ENCODE peak calls at places on chromosomes 16 and 17, in seven cellular contexts. N is keratinocyte, J is IMR-90, Y is GM23248, H is NT2/D1, D is astrocyte, I is fibroblast of lung. Z is an unnamed sample.

GRCh38 chr16:19559242-19559910 is 3.9 kb downstream of the VPS35L start:
- DNase-seq in H (no peak), D (peak; percentile 39), I (peak; percentile 81), J (peak; percentile 69), N (peak; percentile 45), Y (peak; percentile 79), Z (peak; percentile 34)

GRCh38 chr16:66434619-66435430 is 7.7 kb downstream of the BEAN1 start:
- DNase-seq in H (peak; percentile 56), N (no peak), I (no peak), D (no peak), Y (no peak), J (no peak), Z (no peak)

GRCh38 chr17:34816806-34817205 is 144.5 kb downstream of the CCT6B start:
- DNase-seq in J (no peak), H (peak; percentile 40), N (no peak), Y (no peak), D (no peak), I (no peak), Z (no peak)

GRCh38 chr16:4261557-4262172 is 11.2 kb downstream of the TFAP4 start:
- DNase-seq in J (peak; percentile 16), N (no peak), H (no peak), I (peak; percentile 30), D (peak; percentile 5), Y (peak; percentile 30), Z (peak; percentile 36)

GRCh38 chr16:87384162-87384999 is 805 bp upstream of the FBXO31 start:
- DNase-seq in J (no peak), N (no peak), Y (peak; percentile 80), H (no peak), I (no peak), D (no peak), Z (peak; percentile 60)

GRCh38 chr17:58362368-58363014 is 10.5 kb upstream of the SUPT4H1 start:
- DNase-seq in J (no peak), D (no peak), I (no peak), Y (no peak), H (no peak), N (no peak), Z (no peak)

GRCh38 chr17:54256530-54256929 is 433.8 kb downstream of the KIF2B start:
- DNase-seq in J (no peak), D (no peak), Y (no peak), H (peak; percentile 57), I (no peak), N (no peak), Z (no peak)

GRCh38 chr17:2608350-2608913 is 15.0 kb downstream of the PAFAH1B1 start:
- DNase-seq in J (no peak), I (no peak), Y (no peak), D (no peak), H (no peak), N (no peak), Z (no peak)

GRCh38 chr16:10126686-10127085 is 55.5 kb downstream of the GRIN2A start:
- DNase-seq in I (no peak), D (peak; percentile 97), J (peak; percentile 5), Y (peak; percentile 19), N (no peak), H (no peak), Z (no peak)

DNA sequence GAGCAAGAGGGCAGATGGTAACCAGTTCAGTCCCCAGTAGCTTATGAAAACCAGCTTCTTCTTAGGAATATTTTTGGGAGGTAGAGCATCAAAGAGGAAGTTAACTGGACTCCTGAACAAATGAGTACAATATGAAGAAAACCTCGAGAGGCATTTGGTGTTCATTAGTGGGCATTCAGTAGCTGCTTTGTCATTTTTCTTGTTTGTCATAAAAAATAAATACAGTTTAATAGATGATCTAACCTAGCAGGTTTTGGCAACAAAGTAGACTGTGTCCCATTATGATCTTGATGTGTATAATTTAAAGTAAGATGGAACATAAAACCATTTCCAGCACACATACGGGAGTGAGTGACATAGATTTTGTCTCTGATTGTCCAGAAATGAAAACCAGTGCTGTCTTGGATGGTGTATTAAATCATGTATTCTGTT is 173.1 kb downstream of the HS3ST3A1 start:
- DNase-seq in I (no peak), J (no peak), Y (peak; percentile 55), H (no peak), D (peak; percentile 40), N (no peak), Z (no peak)
- H3K9ac ChIP-seq in I (no peak overlapping the region), J (no peak overlapping the region), Y (peak overlapping the region; percentile 57), H (no peak overlapping the region), D (peak overlapping the region; percentile 6), N (no peak overlapping the region), Z (no peak overlapping the region)

GRCh38 chr16:28538733-28539596 is at the start of gene NUPR1:
- DNase-seq in I (peak; percentile 99), J (peak; percentile 97), N (peak; percentile 61), D (peak; percentile 95), Y (peak; percentile 98), H (no peak), Z (peak; percentile 97)

GRCh38 chr16:28543072-28543471 is 4.3 kb upstream of the NUPR1 start:
- DNase-seq in H (no peak), J (no peak), I (no peak), N (no peak), D (no peak), Y (no peak), Z (peak; percentile 89)

GRCh38 chr16:28537076-28537475 is 1.7 kb downstream of the NUPR1 start:
- DNase-seq in N (peak; percentile 79), Y (no peak), I (no peak), J (no peak), D (no peak), H (no peak), Z (no peak)

GRCh38 chr16:28534542-28535373 is 4.0 kb downstream of the NUPR1 start:
- DNase-seq in J (no peak), Y (peak; percentile 75), H (no peak), I (peak; percentile 73), N (no peak), D (no peak), Z (peak; percentile 45)

DNA sequence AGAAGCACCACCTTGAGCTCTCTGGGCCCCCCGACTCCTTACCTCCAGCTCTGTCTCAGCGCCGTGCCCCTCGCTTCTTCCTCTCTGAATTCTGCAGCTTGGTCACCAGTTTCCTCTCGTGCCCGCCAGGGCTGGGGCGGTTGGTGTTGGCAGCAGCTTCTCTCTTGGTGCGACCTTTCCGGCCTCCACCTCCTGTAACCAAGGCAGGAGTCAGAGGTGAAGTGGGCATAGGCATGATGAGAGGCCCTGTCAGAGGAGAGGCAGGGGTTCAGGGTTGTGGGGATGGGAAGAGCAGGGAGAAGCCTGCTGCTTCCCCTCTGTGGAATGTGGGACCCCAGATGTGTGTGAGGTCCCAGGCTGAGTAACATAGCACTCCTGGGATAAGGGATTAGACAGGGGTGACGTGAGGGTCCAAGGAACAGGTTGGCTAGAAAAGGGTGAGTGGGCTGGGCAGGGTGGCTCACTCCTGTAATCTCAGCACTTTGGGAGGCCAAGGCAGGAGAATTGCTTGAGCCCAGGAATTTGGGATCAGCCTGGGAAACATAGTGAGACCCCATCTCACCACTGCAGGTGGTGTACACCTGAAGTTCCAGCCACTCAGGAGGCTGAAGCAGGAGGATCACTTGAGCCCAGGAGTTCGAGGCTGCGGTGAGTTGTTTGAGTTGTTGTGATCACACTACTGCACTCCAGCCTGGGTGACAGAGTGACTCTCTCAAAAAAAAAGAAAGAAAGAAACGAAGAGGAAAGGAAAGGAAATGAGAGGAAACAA is 626 bp downstream of the NUPR1 start:
- DNase-seq in N (no peak), I (no peak), H (no peak), Y (no peak), D (no peak), J (no peak), Z (peak; percentile 41)
- H3K9ac ChIP-seq in N (peak overlapping the region; percentile 91), I (peak overlapping the region; percentile 78), H (no peak overlapping the region), Y (peak overlapping the region; percentile 93), D (peak overlapping the region; percentile 66), J (peak overlapping the region; percentile 97), Z (peak overlapping the region; percentile 69)

DNA sequence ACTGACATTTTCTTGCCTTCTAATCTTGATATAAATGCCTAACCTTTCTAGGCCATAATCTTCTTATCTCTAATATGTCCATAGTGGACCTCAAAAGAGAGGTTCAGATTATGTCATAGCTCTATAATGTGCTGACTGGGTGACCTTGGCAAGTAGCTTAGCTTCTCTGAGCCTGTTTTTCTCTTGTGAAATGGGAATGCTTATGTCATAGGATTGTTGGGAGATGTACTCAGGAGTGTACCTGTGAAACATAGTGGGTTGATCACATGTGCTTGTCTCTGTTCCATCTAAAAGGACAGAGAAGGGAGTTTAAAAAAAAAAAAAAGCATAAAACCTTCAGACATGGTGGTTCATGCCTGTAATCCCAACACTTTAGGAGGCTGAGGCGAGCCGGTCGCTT is 2.4 kb downstream of the MED9 start:
- DNase-seq in I (no peak), Y (no peak), J (no peak), N (no peak), D (peak; percentile 9), H (no peak), Z (no peak)
- H3K9ac ChIP-seq in I (no peak overlapping the region), Y (no peak overlapping the region), J (no peak overlapping the region), N (no peak overlapping the region), D (no peak overlapping the region), H (no peak overlapping the region), Z (no peak overlapping the region)

DNA sequence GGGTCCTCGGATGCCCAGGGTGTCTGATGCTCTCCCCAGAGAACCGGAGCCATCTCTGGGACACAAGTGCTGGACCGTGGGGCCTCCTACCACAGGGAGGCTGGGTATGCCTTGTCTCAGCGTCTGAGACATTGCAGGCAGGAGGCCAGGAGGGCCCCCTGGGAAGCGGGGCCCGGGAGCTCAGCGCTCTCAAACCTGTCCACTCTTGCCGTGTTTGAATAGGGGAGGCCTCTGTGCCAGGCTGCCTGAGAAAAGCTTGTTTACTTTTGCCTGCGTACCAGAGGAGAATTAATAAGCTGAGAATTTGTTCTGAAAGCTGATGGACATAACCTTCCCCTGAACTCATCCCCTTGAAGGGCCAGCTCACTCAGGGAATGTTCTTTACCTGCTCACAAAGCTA is 163.8 kb downstream of the NTN1 start:
- DNase-seq in J (no peak), D (no peak), Y (no peak), H (no peak), N (no peak), I (no peak), Z (no peak)
- H3K9ac ChIP-seq in J (no peak overlapping the region), D (no peak overlapping the region), Y (no peak overlapping the region), H (peak overlapping the region; percentile 10), N (no peak overlapping the region), I (no peak overlapping the region), Z (no peak overlapping the region)

DNA sequence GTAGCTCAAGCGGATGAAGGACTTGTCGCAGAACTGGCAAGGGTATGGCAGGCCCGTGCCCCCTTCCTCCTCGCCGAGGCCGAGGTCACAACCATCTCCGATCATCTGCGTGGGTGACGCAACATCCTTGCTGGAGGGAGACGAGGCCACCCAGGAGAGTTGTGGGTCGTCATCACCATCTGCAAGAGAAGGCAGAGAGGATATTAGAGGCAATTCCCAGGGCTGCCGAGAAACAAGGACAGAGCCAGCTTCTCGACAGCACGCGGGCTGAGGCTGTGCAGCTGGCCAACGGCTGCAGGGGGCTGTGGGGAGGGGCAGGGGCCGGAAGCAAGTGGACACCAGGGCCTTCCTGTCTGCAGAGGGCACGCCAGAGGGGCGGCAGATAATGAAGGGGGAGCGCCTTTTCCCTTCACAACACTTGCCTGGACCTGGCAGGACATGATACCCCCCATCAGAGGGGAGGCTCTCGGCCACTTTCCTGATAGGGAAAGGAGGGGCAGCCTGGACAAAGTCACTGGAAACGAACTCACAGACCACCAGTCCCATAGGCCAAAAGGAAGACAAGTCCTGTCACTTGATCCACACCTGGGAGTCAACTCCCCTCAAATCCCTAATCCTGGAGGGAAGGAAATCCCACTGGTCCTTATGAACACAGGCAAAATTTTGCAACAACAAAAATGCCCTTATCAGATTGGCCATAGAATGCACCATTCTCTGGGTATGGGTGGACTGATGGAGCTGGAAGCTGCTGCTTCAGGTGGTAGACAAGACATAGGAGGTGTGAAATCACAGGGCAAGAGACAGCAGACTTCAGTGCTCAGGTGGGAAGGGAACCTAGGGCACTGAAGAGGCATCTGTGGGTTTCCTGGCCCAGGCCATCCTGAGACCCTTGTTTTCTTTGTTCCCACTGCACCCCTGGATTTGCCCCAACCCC is 216.9 kb downstream of the ZNF423 start:
- DNase-seq in D (no peak), I (peak; percentile 68), N (no peak), J (peak; percentile 12), H (no peak), Y (no peak), Z (no peak)
- H3K9ac ChIP-seq in D (peak overlapping the region; percentile 38), I (no peak overlapping the region), N (no peak overlapping the region), J (no peak overlapping the region), H (peak overlapping the region; percentile 65), Y (no peak overlapping the region), Z (no peak overlapping the region)